ENCODE peak calls at places on chromosomes 3 and 15, in ten cellular contexts. P, D, G, O, Y, T, R, W, X and F are unnamed samples.

GRCh38 chr15:27408428-27408827 is 437.4 kb downstream of the GABRG3 start:
- DNase-seq in P (no peak), D (no peak), G (no peak), O (no peak), Y (no peak), T (no peak), R (no peak), W (no peak), X (no peak), F (no peak)

GRCh38 chr15:29348308-29348914 is 78.8 kb upstream of the NSMCE3 start:
- DNase-seq in P (no peak), D (no peak), G (no peak), O (no peak), Y (no peak), T (no peak), R (peak), W (no peak), X (no peak), F (no peak)

GRCh38 chr3:101829878-101830277 is 19.4 kb upstream of the NFKBIZ start:
- DNase-seq in P (no peak), D (no peak), G (no peak), O (no peak), Y (no peak), T (no peak), R (no peak), W (no peak), X (no peak), F (no peak)

GRCh38 chr3:174955513-174956001 is 96.4 kb downstream of the NAALADL2 start:
- DNase-seq in P (no peak), D (peak), G (no peak), O (no peak), Y (no peak), T (no peak), R (peak), W (no peak), X (peak), F (peak)

GRCh38 chr15:88029696-88030095 is 226.8 kb downstream of the NTRK3 start:
- DNase-seq in P (no peak), D (peak), G (no peak), O (no peak), Y (no peak), T (no peak), R (no peak), W (no peak), X (peak), F (peak)

GRCh38 chr3:105837947-105838346 is 30.9 kb downstream of the CBLB start:
- DNase-seq in P (no peak), D (no peak), G (no peak), O (no peak), Y (no peak), T (no peak), R (no peak), W (no peak), X (no peak), F (no peak)

GRCh38 chr3:177618873-177619771 is 421.8 kb upstream of the TBL1XR1 start:
- DNase-seq in P (no peak), D (peak), G (no peak), O (no peak), Y (no peak), T (peak), R (peak), W (no peak), X (peak), F (peak)

GRCh38 chr3:43285644-43286043 is 696 bp upstream of the SNRK start:
- DNase-seq in P (no peak), D (no peak), G (no peak), O (no peak), Y (no peak), T (peak), R (no peak), W (no peak), X (no peak), F (no peak)

GRCh38 chr3:187811580-187812250 is 66.4 kb upstream of the BCL6 start:
- DNase-seq in P (no peak), D (peak), G (no peak), O (no peak), Y (no peak), T (no peak), R (peak), W (no peak), X (peak), F (peak)

GRCh38 chr3:64188810-64189560 is 36.3 kb downstream of the PRICKLE2 start:
- DNase-seq in P (no peak), D (peak), G (no peak), O (no peak), Y (peak), T (no peak), R (peak), W (no peak), X (peak), F (peak)

GRCh38 chr15:56608140-56608778 is 125.0 kb downstream of the ZNF280D start:
- DNase-seq in P (no peak), D (peak), G (no peak), O (no peak), Y (no peak), T (peak), R (no peak), W (no peak), X (no peak), F (peak)

GRCh38 chr3:64214002-64214696 is 11.1 kb downstream of the PRICKLE2 start:
- DNase-seq in P (no peak), D (peak), G (no peak), O (no peak), Y (no peak), T (no peak), R (peak), W (no peak), X (peak), F (peak)

GRCh38 chr3:48558446-48559134 is 2.0 kb upstream of the PFKFB4 start:
- DNase-seq in P (no peak), D (peak), G (no peak), O (peak), Y (peak), T (no peak), R (no peak), W (no peak), X (no peak), F (no peak)

GRCh38 chr15:101179341-101180153 is 72.3 kb downstream of the CHSY1 start:
- DNase-seq in P (no peak), D (no peak), G (no peak), O (no peak), Y (no peak), T (no peak), R (peak), W (no peak), X (peak), F (peak)

GRCh38 chr3:74351213-74351612 is 263.2 kb downstream of the CNTN3 start:
- DNase-seq in P (no peak), D (no peak), G (no peak), O (no peak), Y (no peak), T (no peak), R (no peak), W (no peak), X (no peak), F (no peak)

GRCh38 chr3:128486692-128487537 is 6.1 kb downstream of the GATA2 start:
- DNase-seq in P (no peak), D (no peak), G (no peak), O (no peak), Y (no peak), T (no peak), R (peak), W (no peak), X (peak), F (peak)

GRCh38 chr15:25802285-25802830 is 60.8 kb downstream of the ATP10A start:
- DNase-seq in P (no peak), D (no peak), G (no peak), O (no peak), Y (no peak), T (no peak), R (no peak), W (no peak), X (no peak), F (no peak)

GRCh38 chr15:75820206-75820605 is 23.0 kb upstream of the UBE2Q2 start:
- DNase-seq in P (no peak), D (no peak), G (no peak), O (no peak), Y (no peak), T (no peak), R (no peak), W (no peak), X (no peak), F (no peak)